ENCODE peak calls at places on chromosomes 16 and 17, in eight cellular contexts. One of them, this sample, is unnamed.

GRCh38 chr17:6061290-6061689 is 8.9 kb upstream of the WSCD1 start:
- DNase-seq in suprapubic skin: no peak
- DNase-seq in tibial nerve: no peak
- DNase-seq in H54: peak; percentile 63
- DNase-seq in testis: no peak
- DNase-seq in uterus: no peak
- DNase-seq in IMR-90: peak; percentile 4
- DNase-seq in heart left ventricle: no peak
- DNase-seq in this sample: no peak

GRCh38 chr17:40950176-40950575 is 12.7 kb upstream of the KRT23 start:
- DNase-seq in suprapubic skin: no peak
- DNase-seq in tibial nerve: no peak
- DNase-seq in H54: no peak
- DNase-seq in testis: peak; percentile 66
- DNase-seq in uterus: no peak
- DNase-seq in IMR-90: no peak
- DNase-seq in heart left ventricle: no peak
- DNase-seq in this sample: no peak

GRCh38 chr17:51636291-51636690 is 375.9 kb downstream of the UTP18 start:
- DNase-seq in suprapubic skin: no peak
- DNase-seq in tibial nerve: no peak
- DNase-seq in H54: no peak
- DNase-seq in testis: no peak
- DNase-seq in uterus: no peak
- DNase-seq in IMR-90: no peak
- DNase-seq in heart left ventricle: no peak
- DNase-seq in this sample: no peak

GRCh38 chr17:55931448-55931847 is 180.6 kb downstream of the PCTP start:
- DNase-seq in suprapubic skin: no peak
- DNase-seq in tibial nerve: no peak
- DNase-seq in H54: no peak
- DNase-seq in testis: no peak
- DNase-seq in uterus: no peak
- DNase-seq in IMR-90: no peak
- DNase-seq in heart left ventricle: no peak
- DNase-seq in this sample: no peak

GRCh38 chr17:73390221-73390620 is 78.4 kb upstream of the CDC42EP4 start:
- DNase-seq in suprapubic skin: no peak
- DNase-seq in tibial nerve: no peak
- DNase-seq in H54: no peak
- DNase-seq in testis: no peak
- DNase-seq in uterus: no peak
- DNase-seq in IMR-90: no peak
- DNase-seq in heart left ventricle: no peak
- DNase-seq in this sample: no peak

GRCh38 chr17:82128287-82128686 is 30.3 kb upstream of the FASN start:
- DNase-seq in suprapubic skin: no peak
- DNase-seq in tibial nerve: no peak
- DNase-seq in H54: no peak
- DNase-seq in testis: no peak
- DNase-seq in uterus: no peak
- DNase-seq in IMR-90: no peak
- DNase-seq in heart left ventricle: no peak
- DNase-seq in this sample: no peak

GRCh38 chr17:39165844-39166349 is at the start of gene ARL5C:
- DNase-seq in suprapubic skin: no peak
- DNase-seq in tibial nerve: no peak
- DNase-seq in H54: no peak
- DNase-seq in testis: no peak
- DNase-seq in uterus: no peak
- DNase-seq in IMR-90: no peak
- DNase-seq in heart left ventricle: no peak
- DNase-seq in this sample: no peak

GRCh38 chr17:2181206-2181983 is 122.2 kb downstream of the SMG6 start:
- DNase-seq in suprapubic skin: no peak
- DNase-seq in tibial nerve: no peak
- DNase-seq in H54: no peak
- DNase-seq in testis: peak; percentile 65
- DNase-seq in uterus: peak; percentile 93
- DNase-seq in IMR-90: peak; percentile 95
- DNase-seq in heart left ventricle: peak; percentile 89
- DNase-seq in this sample: no peak

GRCh38 chr17:76635659-76636360 is 7.7 kb downstream of the ST6GALNAC1 start:
- DNase-seq in suprapubic skin: no peak
- DNase-seq in tibial nerve: no peak
- DNase-seq in H54: no peak
- DNase-seq in testis: no peak
- DNase-seq in uterus: no peak
- DNase-seq in IMR-90: peak; percentile 52
- DNase-seq in heart left ventricle: no peak
- DNase-seq in this sample: no peak

GRCh38 chr16:84461029-84461415 is 43.4 kb downstream of the MEAK7 start:
- DNase-seq in suprapubic skin: no peak
- DNase-seq in tibial nerve: no peak
- DNase-seq in H54: no peak
- DNase-seq in testis: peak; percentile 4
- DNase-seq in uterus: no peak
- DNase-seq in IMR-90: no peak
- DNase-seq in heart left ventricle: no peak
- DNase-seq in this sample: no peak

GRCh38 chr17:44968225-44969143 is at the start of gene C1QL1:
- DNase-seq in suprapubic skin: peak; percentile 85
- DNase-seq in tibial nerve: peak; percentile 77
- DNase-seq in H54: peak; percentile 100
- DNase-seq in testis: peak; percentile 92
- DNase-seq in uterus: peak; percentile 89
- DNase-seq in IMR-90: peak; percentile 81
- DNase-seq in heart left ventricle: peak; percentile 95
- DNase-seq in this sample: peak; percentile 94
- TF ChIP-seq POLR2A in suprapubic skin: no peak
- TF ChIP-seq POLR2A in tibial nerve: peak; percentile 42
- TF ChIP-seq POLR2A in H54: peak; percentile 83
- TF ChIP-seq POLR2A in testis: no peak
- TF ChIP-seq POLR2A in uterus: peak; percentile 30
- TF ChIP-seq POLR2A in IMR-90: no peak
- TF ChIP-seq POLR2A in heart left ventricle: no peak
- TF ChIP-seq POLR2A in this sample: no peak

GRCh38 chr16:66936462-66936861 is 1.1 kb downstream of the CES2 start:
- DNase-seq in suprapubic skin: no peak
- DNase-seq in tibial nerve: no peak
- DNase-seq in H54: no peak
- DNase-seq in testis: no peak
- DNase-seq in uterus: no peak
- DNase-seq in IMR-90: no peak
- DNase-seq in heart left ventricle: peak; percentile 45
- DNase-seq in this sample: no peak
- TF ChIP-seq POLR2A in suprapubic skin: no peak
- TF ChIP-seq POLR2A in tibial nerve: no peak
- TF ChIP-seq POLR2A in H54: no peak
- TF ChIP-seq POLR2A in testis: no peak
- TF ChIP-seq POLR2A in uterus: no peak
- TF ChIP-seq POLR2A in IMR-90: no peak
- TF ChIP-seq POLR2A in heart left ventricle: no peak
- TF ChIP-seq POLR2A in this sample: no peak

GRCh38 chr17:44965491-44966234 is 2.4 kb downstream of the C1QL1 start:
- DNase-seq in suprapubic skin: no peak
- DNase-seq in tibial nerve: no peak
- DNase-seq in H54: peak; percentile 80
- DNase-seq in testis: no peak
- DNase-seq in uterus: no peak
- DNase-seq in IMR-90: no peak
- DNase-seq in heart left ventricle: no peak
- DNase-seq in this sample: no peak
- TF ChIP-seq POLR2A in suprapubic skin: no peak
- TF ChIP-seq POLR2A in tibial nerve: no peak
- TF ChIP-seq POLR2A in H54: no peak
- TF ChIP-seq POLR2A in testis: no peak
- TF ChIP-seq POLR2A in uterus: no peak
- TF ChIP-seq POLR2A in IMR-90: no peak
- TF ChIP-seq POLR2A in heart left ventricle: no peak
- TF ChIP-seq POLR2A in this sample: no peak

DNA sequence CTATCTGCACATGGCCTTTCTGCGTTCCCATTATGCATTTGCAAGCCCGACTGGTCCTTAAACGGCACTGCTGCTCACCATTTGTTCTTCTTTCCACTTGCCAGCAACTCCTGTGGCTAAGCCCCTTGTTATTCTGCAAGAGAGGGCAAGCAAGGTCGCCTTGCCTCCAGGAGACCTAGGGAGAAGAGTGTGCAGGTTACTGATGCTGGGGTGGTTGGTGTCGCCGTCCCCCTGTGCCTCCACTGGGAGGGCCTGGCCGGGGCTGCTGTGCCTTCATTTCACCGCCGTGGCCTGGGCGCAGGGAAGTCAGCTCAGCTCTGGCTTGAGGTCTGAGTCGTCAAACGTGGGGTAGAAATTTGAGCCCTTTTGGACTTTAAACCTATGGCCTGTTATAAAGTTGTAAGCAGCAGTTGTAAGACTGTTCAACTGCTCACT is 12.7 kb downstream of the SLC6A4 start:
- DNase-seq in suprapubic skin: no peak
- DNase-seq in tibial nerve: no peak
- DNase-seq in H54: no peak
- DNase-seq in testis: no peak
- DNase-seq in uterus: no peak
- DNase-seq in IMR-90: no peak
- DNase-seq in heart left ventricle: no peak
- DNase-seq in this sample: no peak
- TF ChIP-seq POLR2A in suprapubic skin: no peak
- TF ChIP-seq POLR2A in tibial nerve: no peak
- TF ChIP-seq POLR2A in H54: no peak
- TF ChIP-seq POLR2A in testis: no peak
- TF ChIP-seq POLR2A in uterus: no peak
- TF ChIP-seq POLR2A in IMR-90: no peak
- TF ChIP-seq POLR2A in heart left ventricle: no peak
- TF ChIP-seq POLR2A in this sample: no peak

DNA sequence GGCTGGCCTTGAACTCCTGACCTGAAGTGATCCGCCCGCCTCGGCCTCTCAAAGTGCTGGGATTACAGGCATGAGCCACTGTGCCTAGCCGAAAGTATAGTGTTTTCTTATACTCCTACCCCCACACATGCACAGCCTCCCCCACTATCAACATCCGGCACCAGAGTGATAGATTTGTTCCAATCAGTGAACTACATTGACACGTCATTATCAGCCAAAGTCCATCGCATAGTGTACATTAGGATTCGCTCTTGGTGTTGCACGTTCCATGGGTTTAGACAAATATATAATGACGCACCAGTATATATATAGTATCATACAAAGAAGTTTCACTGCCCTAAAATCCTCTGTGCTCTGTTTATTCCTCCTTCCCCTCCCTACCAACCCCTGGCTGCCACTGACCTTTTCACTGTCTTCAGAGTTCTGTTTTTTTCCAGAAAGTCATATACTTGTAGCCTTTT is 11.9 kb upstream of the TM4SF5 start:
- DNase-seq in suprapubic skin: no peak
- DNase-seq in tibial nerve: no peak
- DNase-seq in H54: no peak
- DNase-seq in testis: no peak
- DNase-seq in uterus: no peak
- DNase-seq in IMR-90: no peak
- DNase-seq in heart left ventricle: no peak
- DNase-seq in this sample: no peak
- TF ChIP-seq POLR2A in suprapubic skin: no peak
- TF ChIP-seq POLR2A in tibial nerve: no peak
- TF ChIP-seq POLR2A in H54: no peak
- TF ChIP-seq POLR2A in testis: no peak
- TF ChIP-seq POLR2A in uterus: no peak
- TF ChIP-seq POLR2A in IMR-90: no peak
- TF ChIP-seq POLR2A in heart left ventricle: no peak
- TF ChIP-seq POLR2A in this sample: no peak